ENCODE peak calls at places on chromosomes 16 and 17, in ten cellular contexts. Z, K, G, T, A, P, V, Y, H and U are unnamed samples.

GRCh38 chr17:728911-729310 is 3.5 kb upstream of the TLCD3A start:
- DNase-seq in P (no peak), T (no peak), V (no peak), Y (no peak), G (no peak), K (no peak), H (no peak), A (no peak), Z (no peak), U (no peak)

GRCh38 chr16:10683160-10683559 is 11.6 kb downstream of the TEKT5 start:
- DNase-seq in V (no peak), H (no peak), Z (no peak), Y (no peak), T (no peak), P (no peak), G (no peak), A (no peak), K (no peak), U (no peak)

GRCh38 chr16:53915452-53916160 is 211.7 kb downstream of the FTO start:
- DNase-seq in G (no peak), H (no peak), V (no peak), Y (no peak), P (no peak), K (no peak), T (no peak), A (no peak), Z (peak), U (no peak)

GRCh38 chr16:67378642-67379041 is 14.7 kb downstream of the TPPP3 start:
- DNase-seq in V (no peak), G (no peak), P (no peak), Y (no peak), A (no peak), Z (no peak), T (no peak), H (no peak), K (no peak), U (peak)

GRCh38 chr17:76353004-76353598 is 615 bp downstream of the PRPSAP1 start:
- DNase-seq in Y (peak), A (peak), K (peak), Z (no peak), P (peak), H (peak), G (peak), V (no peak), T (no peak), U (no peak)

GRCh38 chr16:52488837-52489289 is 58.1 kb downstream of the TOX3 start:
- DNase-seq in T (no peak), K (no peak), P (no peak), A (no peak), Z (no peak), Y (no peak), V (no peak), G (no peak), H (no peak), U (no peak)

GRCh38 chr17:15031971-15032370 is 233.2 kb downstream of the PMP22 start:
- DNase-seq in P (no peak), Y (no peak), Z (no peak), H (no peak), A (no peak), K (no peak), T (no peak), G (no peak), V (no peak), U (no peak)

GRCh38 chr16:26993988-26994387 is 72.7 kb upstream of the C16orf82 start:
- DNase-seq in Y (no peak), A (no peak), T (no peak), H (peak), G (no peak), V (no peak), Z (peak), K (no peak), P (no peak), U (no peak)

GRCh38 chr16:27700596-27700995 is 150.7 kb downstream of the KATNIP start:
- DNase-seq in Z (no peak), P (no peak), T (no peak), V (no peak), Y (no peak), K (no peak), G (no peak), H (no peak), A (no peak), U (no peak)

GRCh38 chr17:40607641-40608040 is 40.0 kb downstream of the SMARCE1 start:
- DNase-seq in Y (no peak), G (no peak), K (no peak), V (no peak), Z (no peak), A (peak), P (no peak), T (no peak), H (no peak), U (no peak)

GRCh38 chr17:35087731-35088646 is 24.5 kb upstream of the RFFL start:
- DNase-seq in T (peak), Z (peak), A (peak), H (peak), P (peak), G (peak), V (no peak), K (no peak), Y (peak), U (no peak)

GRCh38 chr17:72618018-72618509 is 474.4 kb downstream of the SLC39A11 start:
- DNase-seq in T (no peak), H (no peak), V (no peak), G (peak), K (no peak), Y (peak), P (no peak), Z (no peak), A (no peak), U (no peak)

GRCh38 chr16:19822534-19822933 is 62.1 kb downstream of the GPRC5B start:
- DNase-seq in H (peak), G (no peak), A (no peak), T (no peak), P (no peak), K (no peak), V (no peak), Z (no peak), Y (no peak), U (peak)

GRCh38 chr16:83973077-83973476 is 5.0 kb downstream of the NECAB2 start:
- DNase-seq in P (no peak), K (no peak), Y (no peak), T (no peak), Z (no peak), H (no peak), G (peak), V (no peak), A (no peak), U (no peak)

GRCh38 chr16:48914070-48914469 is 304.1 kb upstream of the N4BP1 start:
- DNase-seq in P (no peak), Y (no peak), G (no peak), T (no peak), H (no peak), Z (no peak), V (no peak), K (no peak), A (no peak), U (no peak)